ENCODE peak calls at places on chromosomes 6 and 20, in seven cellular contexts. S is small intestine, P is neuronal stem cell, O is dorsolateral prefrontal cortex, R is brain microvascular endothelial cell, J is neural crest cell, T is hepatocyte. E is an unnamed sample.
A peak's percentile ranks its signal among the peaks of the same experiment; 100 is the strongest.

GRCh38 chr6:29702519-29703103 is 20.6 kb upstream of the HLA-F start:
- DNase-seq in R (peak; percentile 31), S (peak; percentile 29), P (peak; percentile 55), J (peak; percentile 73), O (peak; percentile 71), T (peak; percentile 66), E (peak; percentile 59)

GRCh38 chr6:86192123-86192522 is 549.4 kb upstream of the SYNCRIP start:
- DNase-seq in O (no peak), J (no peak), S (peak; percentile 10), R (peak; percentile 0), T (peak; percentile 30), P (no peak), E (peak; percentile 26)

GRCh38 chr6:78835817-78836216 is 31.5 kb upstream of the IRAK1BP1 start:
- DNase-seq in P (no peak), S (peak; percentile 24), O (no peak), R (no peak), J (no peak), T (no peak), E (no peak)

GRCh38 chr20:2793471-2793870 is 7.0 kb downstream of the CPXM1 start:
- DNase-seq in P (no peak), J (no peak), S (no peak), T (no peak), O (no peak), R (no peak), E (no peak)

GRCh38 chr20:45834797-45835161 is 1.2 kb downstream of the SNX21 start:
- DNase-seq in J (no peak), S (no peak), R (no peak), O (no peak), T (no peak), P (no peak), E (no peak)

GRCh38 chr20:63025534-63026331 is 19.0 kb upstream of the BHLHE23 start:
- DNase-seq in R (peak; percentile 16), J (no peak), S (no peak), O (no peak), T (no peak), P (no peak), E (no peak)

GRCh38 chr6:3109755-3110154 is 8.8 kb upstream of the BPHL start:
- DNase-seq in R (no peak), T (no peak), J (no peak), S (no peak), O (no peak), P (no peak), E (no peak)

GRCh38 chr6:7402746-7403145 is 13.1 kb downstream of the RIOK1 start:
- DNase-seq in S (no peak), J (no peak), T (no peak), P (no peak), R (no peak), O (no peak), E (no peak)

GRCh38 chr20:49964964-49965780 is 17.6 kb upstream of the SNAI1 start:
- DNase-seq in J (peak; percentile 57), O (no peak), P (no peak), T (peak; percentile 59), S (peak; percentile 49), R (peak; percentile 45), E (peak; percentile 82)

GRCh38 chr6:42142118-42142835 is at the start of gene C6orf132:
- DNase-seq in O (no peak), R (no peak), T (peak; percentile 86), S (peak; percentile 86), P (no peak), J (peak; percentile 24), E (peak; percentile 90)

GRCh38 chr6:13554929-13555333 is 19.5 kb upstream of the SIRT5 start:
- DNase-seq in R (no peak), J (no peak), O (peak; percentile 27), T (peak; percentile 19), S (no peak), P (no peak), E (no peak)

GRCh38 chr6:148829415-148830101 is 82.7 kb downstream of the UST start:
- DNase-seq in T (no peak), J (no peak), P (no peak), R (no peak), S (peak; percentile 6), O (no peak), E (no peak)

GRCh38 chr6:2877960-2878359 is 25.1 kb downstream of the SERPINB9 start:
- DNase-seq in T (no peak), P (no peak), S (no peak), J (no peak), O (no peak), R (no peak), E (no peak)

GRCh38 chr6:7991992-7992815 is 72.0 kb downstream of the BLOC1S5 start:
- DNase-seq in P (no peak), R (peak; percentile 91), S (peak; percentile 57), O (no peak), J (no peak), T (peak; percentile 44), E (peak; percentile 36)

GRCh38 chr6:11609324-11610071 is 71.9 kb downstream of the TMEM170B start:
- DNase-seq in O (no peak), P (no peak), S (no peak), T (no peak), J (no peak), R (peak; percentile 95), E (peak; percentile 55)

GRCh38 chr6:89281779-89282246 is 33.3 kb downstream of the GABRR2 start:
- DNase-seq in P (peak; percentile 20), J (peak; percentile 25), T (no peak), R (peak; percentile 29), S (peak; percentile 31), O (no peak), E (no peak)

GRCh38 chr6:155142163-155142901 is 121.5 kb upstream of the CLDN20 start:
- DNase-seq in O (no peak), P (no peak), T (no peak), S (peak; percentile 65), J (no peak), R (no peak), E (no peak)

GRCh38 chr20:49045440-49046086 is 549 bp upstream of the CSE1L start:
- DNase-seq in R (no peak), S (no peak), T (peak; percentile 12), P (no peak), J (no peak), O (no peak), E (no peak)

GRCh38 chr20:42986143-42986773 is 203.4 kb downstream of the PTPRT start:
- DNase-seq in J (no peak), P (no peak), T (no peak), O (no peak), S (no peak), R (no peak), E (no peak)